ENCODE peak calls at places on chromosomes 4 and X, in seven cellular contexts. S, J, F, R, T, L and I are unnamed samples.
A peak's percentile ranks its signal among the peaks of the same experiment; 100 is the strongest.

GRCh38 chrX:46446727-46447378 is 98.4 kb downstream of the ZNF674 start:
- DNase-seq in S (peak; percentile 69), J (peak; percentile 46), F (peak; percentile 89), R (peak; percentile 89), T (peak; percentile 91), L (peak; percentile 86), I (peak; percentile 73)

GRCh38 chrX:19912-20571 is 261.1 kb upstream of the PLCXD1 start:
- DNase-seq in S (no peak), J (no peak), F (no peak), R (peak; percentile 21), T (peak; percentile 1), L (no peak), I (peak; percentile 4)

GRCh38 chr4:1351854-1352633 is 5.0 kb downstream of the UVSSA start:
- DNase-seq in S (peak; percentile 70), J (peak; percentile 86), F (peak; percentile 88), R (peak; percentile 79), T (peak; percentile 72), L (peak; percentile 93), I (peak; percentile 64)

GRCh38 chr4:56613101-56613862 is 67.8 kb downstream of the HOPX start:
- DNase-seq in S (peak; percentile 91), J (peak; percentile 26), F (no peak), R (no peak), T (no peak), L (no peak), I (peak; percentile 68)

GRCh38 chr4:57424231-57424897 is 314.2 kb upstream of the IGFBP7 start:
- DNase-seq in S (peak; percentile 14), J (no peak), F (no peak), R (no peak), T (no peak), L (no peak), I (peak; percentile 80)

GRCh38 chrX:13082286-13083065 is 38.1 kb upstream of the FAM9C start:
- DNase-seq in S (no peak), J (no peak), F (no peak), R (no peak), T (no peak), L (no peak), I (no peak)

GRCh38 chrX:140274761-140275525 is 229.9 kb downstream of the SOX3 start:
- DNase-seq in S (peak; percentile 49), J (no peak), F (no peak), R (no peak), T (peak; percentile 19), L (no peak), I (peak; percentile 73)

GRCh38 chr4:156536661-156537060 is 434.9 kb downstream of the PDGFC start:
- DNase-seq in S (peak; percentile 50), J (peak; percentile 25), F (no peak), R (no peak), T (no peak), L (no peak), I (peak; percentile 26)

GRCh38 chr4:153488006-153488718 is 22.0 kb downstream of the TMEM131L start:
- DNase-seq in S (peak; percentile 53), J (no peak), F (no peak), R (no peak), T (no peak), L (peak; percentile 44), I (no peak)

GRCh38 chr4:187171731-187172339 is 448.2 kb upstream of the FAT1 start:
- DNase-seq in S (peak; percentile 5), J (no peak), F (no peak), R (no peak), T (no peak), L (no peak), I (peak; percentile 96)

GRCh38 chr4:104969394-104970066 is 177.1 kb upstream of the TET2 start:
- DNase-seq in S (no peak), J (no peak), F (no peak), R (no peak), T (no peak), L (no peak), I (no peak)

GRCh38 chrX:134849390-134849789 is 141.4 kb upstream of the SMIM10 start:
- DNase-seq in S (peak; percentile 70), J (no peak), F (no peak), R (no peak), T (no peak), L (no peak), I (peak; percentile 42)

GRCh38 chrX:25597561-25597960 is 540.6 kb upstream of the MAGEB18 start:
- DNase-seq in S (no peak), J (no peak), F (no peak), R (no peak), T (no peak), L (no peak), I (no peak)

GRCh38 chr4:2255501-2256155 is 6.3 kb downstream of the MXD4 start:
- DNase-seq in S (no peak), J (peak; percentile 52), F (peak; percentile 51), R (no peak), T (peak; percentile 54), L (peak; percentile 25), I (no peak)

GRCh38 chr4:87543835-87544461 is 14.8 kb upstream of the SPARCL1 start:
- DNase-seq in S (peak; percentile 52), J (peak; percentile 32), F (no peak), R (no peak), T (peak; percentile 33), L (no peak), I (peak; percentile 58)

GRCh38 chr4:88729146-88729755 is 31.6 kb upstream of the NAP1L5 start:
- DNase-seq in S (no peak), J (no peak), F (no peak), R (no peak), T (no peak), L (no peak), I (no peak)

GRCh38 chrX:153537526-153538295 is 20.3 kb downstream of the ATP2B3 start:
- DNase-seq in S (no peak), J (no peak), F (no peak), R (no peak), T (no peak), L (no peak), I (no peak)

GRCh38 chrX:12950851-12951589 is 23.9 kb upstream of the TMSB4X start:
- DNase-seq in S (no peak), J (no peak), F (no peak), R (peak; percentile 84), T (peak; percentile 61), L (peak; percentile 56), I (no peak)

GRCh38 chrX:144732588-144732987 is 514.7 kb upstream of the SPANXN1 start:
- DNase-seq in S (no peak), J (no peak), F (no peak), R (no peak), T (no peak), L (no peak), I (peak; percentile 13)

GRCh38 chr4:140581078-140581477 is 12.3 kb upstream of the UCP1 start:
- DNase-seq in S (no peak), J (no peak), F (no peak), R (no peak), T (no peak), L (no peak), I (no peak)

GRCh38 chrX:39497717-39498265 is 600.0 kb downstream of the BCOR start:
- DNase-seq in S (no peak), J (no peak), F (no peak), R (no peak), T (no peak), L (no peak), I (no peak)

GRCh38 chrX:17082831-17083230 is 136.4 kb downstream of the REPS2 start:
- DNase-seq in S (no peak), J (no peak), F (no peak), R (peak; percentile 9), T (peak; percentile 44), L (no peak), I (peak; percentile 4)
- TF ChIP-seq CTCF in S (no peak), J (no peak), F (peak; percentile 18), R (peak; percentile 19), T (peak; percentile 26), L (no peak), I (peak; percentile 29)

DNA sequence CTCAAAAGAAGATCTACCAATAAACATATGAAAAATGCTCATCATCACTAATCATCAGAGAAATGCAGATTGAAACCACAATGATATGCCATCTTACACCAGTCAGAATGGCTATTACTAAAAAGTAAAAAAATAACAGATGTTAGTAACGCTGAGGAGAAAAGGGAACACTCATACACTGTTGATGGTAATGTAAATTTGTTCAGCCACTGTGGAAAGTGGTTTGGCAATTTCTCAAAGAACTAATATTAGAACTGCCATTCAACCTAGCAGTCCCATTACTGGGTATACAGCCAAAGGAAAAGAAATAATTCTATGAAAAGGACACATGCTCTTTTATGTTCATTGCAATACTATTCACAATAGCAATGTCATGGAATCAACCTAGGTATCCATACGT is 566.3 kb downstream of the STPG2 start:
- DNase-seq in S (no peak), J (no peak), F (no peak), R (no peak), T (no peak), L (no peak), I (no peak)
- H3K4me3 ChIP-seq in S (no peak overlapping the region), J (no peak overlapping the region), F (no peak overlapping the region), R (no peak overlapping the region), T (no peak overlapping the region), L (no peak overlapping the region), I (no peak overlapping the region)

DNA sequence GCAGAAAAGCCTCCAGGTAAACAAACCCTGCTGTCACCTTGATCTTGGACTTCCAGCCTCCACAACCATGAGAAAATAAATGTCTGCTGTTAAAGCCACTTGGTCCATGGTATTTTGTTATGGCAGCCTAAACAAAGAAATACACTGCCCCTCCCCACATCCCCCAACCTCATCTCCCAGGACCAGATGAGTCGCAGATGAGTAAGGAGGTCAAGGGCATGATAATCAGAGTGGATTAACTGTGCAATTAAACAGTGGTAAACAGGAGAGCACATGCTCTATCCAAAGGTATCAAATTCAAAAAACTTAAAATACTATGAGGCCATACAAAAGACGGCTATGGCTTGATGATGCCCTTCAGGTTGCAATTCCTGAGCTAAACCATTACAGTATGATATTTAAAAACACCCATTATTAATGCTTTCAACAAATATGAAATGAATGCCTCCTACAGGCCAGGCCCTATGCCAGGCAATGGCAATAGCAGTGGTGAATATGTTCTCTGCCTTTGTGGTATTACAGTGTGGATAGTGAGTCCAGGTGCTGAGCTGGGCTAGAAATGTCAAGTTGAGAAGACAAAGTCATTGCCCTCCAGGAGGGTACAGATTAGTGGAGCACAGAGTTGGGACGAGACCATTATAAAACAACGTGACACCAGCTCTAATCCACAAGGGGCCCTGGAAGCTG is 82.1 kb downstream of the RBM47 start:
- DNase-seq in S (no peak), J (no peak), F (no peak), R (no peak), T (no peak), L (no peak), I (no peak)
- TF ChIP-seq CTCF in S (no peak), J (no peak), F (no peak), R (no peak), T (no peak), L (no peak), I (no peak)

GRCh38 chrX:47863187-47863586 is 26.5 kb downstream of the ZNF81 start:
- DNase-seq in S (no peak), J (peak; percentile 36), F (peak; percentile 65), R (no peak), T (no peak), L (no peak), I (no peak)

GRCh38 chrX:47854474-47854873 is 17.8 kb downstream of the ZNF81 start:
- DNase-seq in S (peak; percentile 13), J (peak; percentile 6), F (no peak), R (peak; percentile 22), T (peak; percentile 52), L (peak; percentile 41), I (peak; percentile 10)

GRCh38 chrX:47862680-47863079 is 26.0 kb downstream of the ZNF81 start:
- DNase-seq in S (no peak), J (no peak), F (no peak), R (no peak), T (no peak), L (no peak), I (no peak)

GRCh38 chrX:47864785-47865184 is 28.1 kb downstream of the ZNF81 start:
- DNase-seq in S (no peak), J (no peak), F (no peak), R (no peak), T (no peak), L (no peak), I (no peak)

GRCh38 chrX:47859686-47860085 is 23.0 kb downstream of the ZNF81 start:
- DNase-seq in S (no peak), J (no peak), F (no peak), R (no peak), T (no peak), L (no peak), I (no peak)
- H3K4me3 ChIP-seq in S (no peak overlapping the region), J (no peak overlapping the region), F (no peak overlapping the region), R (no peak overlapping the region), T (no peak overlapping the region), L (no peak overlapping the region), I (no peak overlapping the region)